ENCODE peak calls at places on chromosomes 11 and 22, in seven cellular contexts. One of them, this sample, is unnamed.

GRCh38 chr11:6531267-6531752 is 34.2 kb downstream of the DNHD1 start:
- DNase-seq in PC-9: no peak
- DNase-seq in upper lobe of right lung: no peak
- DNase-seq in sigmoid colon: no peak
- DNase-seq in body of pancreas: no peak
- DNase-seq in neural progenitor cell: peak; percentile 59
- DNase-seq in MM.1S: no peak
- DNase-seq in this sample: no peak

GRCh38 chr11:72813740-72814138 is 472 bp upstream of the ATG16L2 start:
- DNase-seq in neural progenitor cell: peak; percentile 82
- DNase-seq in sigmoid colon: peak; percentile 92
- DNase-seq in PC-9: peak; percentile 64
- DNase-seq in body of pancreas: peak; percentile 81
- DNase-seq in upper lobe of right lung: peak; percentile 95
- DNase-seq in MM.1S: peak; percentile 86
- DNase-seq in this sample: no peak

GRCh38 chr22:33747576-33748180 is 172.6 kb downstream of the LARGE1 start:
- DNase-seq in PC-9: no peak
- DNase-seq in sigmoid colon: no peak
- DNase-seq in MM.1S: peak; percentile 7
- DNase-seq in body of pancreas: no peak
- DNase-seq in neural progenitor cell: no peak
- DNase-seq in upper lobe of right lung: no peak
- DNase-seq in this sample: no peak

GRCh38 chr11:110279881-110280280 is 16.5 kb downstream of the RDX start:
- DNase-seq in sigmoid colon: no peak
- DNase-seq in neural progenitor cell: no peak
- DNase-seq in PC-9: no peak
- DNase-seq in body of pancreas: no peak
- DNase-seq in upper lobe of right lung: no peak
- DNase-seq in MM.1S: no peak
- DNase-seq in this sample: no peak

GRCh38 chr22:49448546-49448945 is 379.1 kb downstream of the BRD1 start:
- DNase-seq in PC-9: no peak
- DNase-seq in body of pancreas: no peak
- DNase-seq in neural progenitor cell: no peak
- DNase-seq in upper lobe of right lung: no peak
- DNase-seq in sigmoid colon: no peak
- DNase-seq in MM.1S: no peak
- DNase-seq in this sample: no peak

GRCh38 chr11:69352715-69353325 is 58.9 kb downstream of the MYEOV start:
- DNase-seq in PC-9: peak; percentile 91
- DNase-seq in neural progenitor cell: no peak
- DNase-seq in sigmoid colon: no peak
- DNase-seq in body of pancreas: no peak
- DNase-seq in upper lobe of right lung: no peak
- DNase-seq in MM.1S: no peak
- DNase-seq in this sample: no peak

GRCh38 chr22:38201371-38201717 is 450 bp upstream of the MAFF start:
- DNase-seq in neural progenitor cell: peak; percentile 27
- DNase-seq in MM.1S: no peak
- DNase-seq in upper lobe of right lung: no peak
- DNase-seq in sigmoid colon: no peak
- DNase-seq in body of pancreas: no peak
- DNase-seq in PC-9: no peak
- DNase-seq in this sample: peak; percentile 82

GRCh38 chr11:76496174-76496573 is 51.4 kb downstream of the EMSY start:
- DNase-seq in sigmoid colon: no peak
- DNase-seq in PC-9: no peak
- DNase-seq in upper lobe of right lung: no peak
- DNase-seq in body of pancreas: no peak
- DNase-seq in neural progenitor cell: no peak
- DNase-seq in MM.1S: no peak
- DNase-seq in this sample: no peak

GRCh38 chr11:73412308-73412707 is 36.1 kb downstream of the RELT start:
- DNase-seq in sigmoid colon: no peak
- DNase-seq in upper lobe of right lung: no peak
- DNase-seq in PC-9: no peak
- DNase-seq in neural progenitor cell: no peak
- DNase-seq in MM.1S: no peak
- DNase-seq in body of pancreas: no peak
- DNase-seq in this sample: no peak

GRCh38 chr22:49433717-49434611 is 393.7 kb downstream of the BRD1 start:
- DNase-seq in neural progenitor cell: peak; percentile 35
- DNase-seq in MM.1S: no peak
- DNase-seq in body of pancreas: no peak
- DNase-seq in upper lobe of right lung: no peak
- DNase-seq in PC-9: no peak
- DNase-seq in sigmoid colon: no peak
- DNase-seq in this sample: peak; percentile 54

GRCh38 chr11:19703211-19703610 is 9.4 kb upstream of the NAV2 start:
- DNase-seq in upper lobe of right lung: no peak
- DNase-seq in MM.1S: no peak
- DNase-seq in sigmoid colon: peak; percentile 87
- DNase-seq in neural progenitor cell: no peak
- DNase-seq in PC-9: no peak
- DNase-seq in body of pancreas: no peak
- DNase-seq in this sample: no peak

GRCh38 chr22:43088979-43089717 is at the start of gene TTLL1:
- DNase-seq in body of pancreas: peak; percentile 87
- DNase-seq in MM.1S: peak; percentile 92
- DNase-seq in neural progenitor cell: peak; percentile 94
- DNase-seq in sigmoid colon: peak; percentile 91
- DNase-seq in upper lobe of right lung: peak; percentile 96
- DNase-seq in PC-9: peak; percentile 85
- DNase-seq in this sample: peak; percentile 95

GRCh38 chr11:12539570-12539969 is 134.7 kb upstream of the TEAD1 start:
- DNase-seq in upper lobe of right lung: no peak
- DNase-seq in MM.1S: no peak
- DNase-seq in neural progenitor cell: no peak
- DNase-seq in PC-9: peak; percentile 53
- DNase-seq in sigmoid colon: no peak
- DNase-seq in body of pancreas: no peak
- DNase-seq in this sample: no peak

GRCh38 chr11:96279421-96280290 is 63.3 kb downstream of the MAML2 start:
- DNase-seq in PC-9: peak; percentile 80
- DNase-seq in sigmoid colon: no peak
- DNase-seq in upper lobe of right lung: no peak
- DNase-seq in MM.1S: no peak
- DNase-seq in neural progenitor cell: no peak
- DNase-seq in body of pancreas: no peak
- DNase-seq in this sample: no peak

DNA sequence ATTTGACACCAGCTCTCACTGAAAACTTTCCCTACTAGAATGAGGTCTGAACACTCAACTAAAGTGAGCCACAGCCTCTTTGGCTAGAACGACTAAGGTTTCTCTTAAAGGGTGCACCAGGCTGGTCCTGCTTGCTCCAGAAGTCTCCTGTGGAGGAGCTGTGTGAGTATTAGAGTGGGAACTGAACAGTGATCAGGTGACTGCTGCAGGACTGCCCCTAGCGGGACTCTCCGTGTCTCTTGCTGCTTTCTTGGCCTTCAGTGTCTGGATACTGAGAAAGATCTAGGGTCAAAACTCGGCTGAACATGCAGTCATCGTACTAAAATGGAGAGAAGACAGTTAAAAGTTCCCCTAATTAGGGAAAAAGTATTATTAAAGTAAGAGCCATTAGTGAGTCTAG is 34.6 kb downstream of the FAM118A start:
- DNase-seq in MM.1S: no peak
- DNase-seq in upper lobe of right lung: no peak
- DNase-seq in PC-9: no peak
- DNase-seq in sigmoid colon: no peak
- DNase-seq in body of pancreas: no peak
- DNase-seq in neural progenitor cell: peak; percentile 48
- DNase-seq in this sample: no peak
- TF ChIP-seq CTCF in MM.1S: no peak
- TF ChIP-seq CTCF in upper lobe of right lung: no peak
- TF ChIP-seq CTCF in PC-9: no peak
- TF ChIP-seq CTCF in sigmoid colon: no peak
- TF ChIP-seq CTCF in body of pancreas: no peak
- TF ChIP-seq CTCF in neural progenitor cell: peak; percentile 32
- TF ChIP-seq CTCF in this sample: no peak

DNA sequence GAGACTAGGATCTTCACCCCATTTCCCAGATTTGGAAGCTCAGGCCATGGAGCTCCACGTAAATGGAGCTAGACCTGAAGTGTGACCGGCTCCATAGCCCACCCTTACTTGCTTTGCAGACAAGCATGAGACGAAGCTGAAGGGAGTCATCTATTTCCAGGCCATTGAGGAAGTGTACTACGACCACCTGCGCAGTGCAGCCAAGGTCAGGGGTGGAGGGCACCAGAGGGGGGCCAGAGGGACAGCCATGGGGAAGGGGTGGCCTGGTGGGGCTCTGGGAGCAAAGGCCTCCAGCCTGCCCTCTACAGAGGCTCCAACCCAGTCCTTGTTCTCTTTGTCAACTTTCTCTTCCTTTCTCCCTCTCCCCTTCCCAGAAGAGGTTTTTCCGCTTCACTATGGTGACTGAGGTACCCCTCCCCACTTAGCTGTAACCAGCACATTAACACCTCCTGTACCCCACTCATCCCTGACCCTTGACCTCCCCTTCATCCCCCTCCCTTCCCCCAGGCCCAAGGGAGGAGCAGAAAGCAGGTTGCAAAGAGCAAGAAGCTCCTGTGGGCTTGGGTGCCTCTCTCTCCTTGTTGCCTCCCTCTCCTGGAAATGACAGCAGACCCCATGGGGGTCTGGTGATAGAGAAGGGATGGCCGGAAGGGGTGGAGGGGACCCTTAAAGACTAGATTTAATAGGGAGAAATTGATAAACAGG is 23.8 kb downstream of the TREH start:
- DNase-seq in MM.1S: no peak
- DNase-seq in body of pancreas: no peak
- DNase-seq in neural progenitor cell: no peak
- DNase-seq in PC-9: no peak
- DNase-seq in upper lobe of right lung: no peak
- DNase-seq in sigmoid colon: no peak
- DNase-seq in this sample: peak; percentile 32
- H3K36me3 ChIP-seq in MM.1S: no peaks in the 10 kb centered on the region
- H3K36me3 ChIP-seq in body of pancreas: no peaks in the 10 kb centered on the region
- H3K36me3 ChIP-seq in neural progenitor cell: no peaks in the 10 kb centered on the region
- H3K36me3 ChIP-seq in PC-9: peaks cover 4% of the 10 kb centered on the region
- H3K36me3 ChIP-seq in upper lobe of right lung: peaks cover 63% of the 10 kb centered on the region
- H3K36me3 ChIP-seq in sigmoid colon: peaks cover 72% of the 10 kb centered on the region
- H3K36me3 ChIP-seq in this sample: peaks cover 39% of the 10 kb centered on the region

GRCh38 chr11:115500547-115501503 is 3.4 kb downstream of the CADM1 start:
- DNase-seq in MM.1S: peak; percentile 10
- DNase-seq in neural progenitor cell: peak; percentile 25
- DNase-seq in PC-9: no peak
- DNase-seq in sigmoid colon: no peak
- DNase-seq in upper lobe of right lung: no peak
- DNase-seq in body of pancreas: no peak
- DNase-seq in this sample: no peak

GRCh38 chr11:115502636-115503082 is 1.6 kb downstream of the CADM1 start:
- DNase-seq in neural progenitor cell: no peak
- DNase-seq in PC-9: no peak
- DNase-seq in MM.1S: no peak
- DNase-seq in upper lobe of right lung: no peak
- DNase-seq in sigmoid colon: no peak
- DNase-seq in body of pancreas: peak; percentile 17
- DNase-seq in this sample: no peak

GRCh38 chr11:115501504-115501894 is 2.7 kb downstream of the CADM1 start:
- DNase-seq in upper lobe of right lung: no peak
- DNase-seq in sigmoid colon: no peak
- DNase-seq in MM.1S: no peak
- DNase-seq in body of pancreas: no peak
- DNase-seq in neural progenitor cell: peak; percentile 16
- DNase-seq in PC-9: no peak
- DNase-seq in this sample: no peak

GRCh38 chr11:115503083-115503885 is 931 bp downstream of the CADM1 start:
- DNase-seq in neural progenitor cell: peak; percentile 85
- DNase-seq in body of pancreas: peak; percentile 55
- DNase-seq in upper lobe of right lung: peak; percentile 90
- DNase-seq in PC-9: no peak
- DNase-seq in sigmoid colon: peak; percentile 81
- DNase-seq in MM.1S: peak; percentile 79
- DNase-seq in this sample: peak; percentile 90

DNA sequence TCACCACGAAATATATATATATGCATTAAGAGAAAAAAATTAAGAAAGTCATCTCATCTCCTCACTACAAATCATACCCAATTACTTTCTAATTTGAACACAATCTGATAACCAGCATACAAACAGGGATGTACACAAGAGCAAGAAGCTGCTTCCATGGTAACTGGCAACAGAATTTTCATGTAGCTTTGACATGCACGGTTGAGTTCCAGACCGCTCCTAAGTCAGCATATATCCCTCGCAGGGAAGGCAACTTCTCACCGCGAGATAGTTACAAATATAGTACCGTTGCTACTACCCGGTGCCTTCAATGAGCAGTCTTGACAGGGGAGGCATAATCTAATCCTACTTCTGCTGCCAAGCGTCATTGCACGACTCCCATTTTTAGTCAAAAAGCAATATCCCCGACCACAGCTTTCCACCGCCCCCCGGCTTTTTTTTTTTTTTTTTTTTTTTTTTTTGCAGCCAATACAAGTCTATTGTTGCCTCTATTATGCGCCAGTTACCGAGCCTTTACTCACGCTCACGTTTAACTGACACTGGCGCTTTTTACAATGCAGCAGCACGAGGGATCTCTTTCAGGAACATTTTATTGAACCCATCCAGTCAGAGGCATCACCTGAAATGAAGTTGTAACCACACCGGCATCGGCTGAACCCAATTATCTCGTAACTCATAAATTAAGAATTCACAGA is 2.2 kb downstream of the CADM1 start:
- DNase-seq in body of pancreas: no peak
- DNase-seq in sigmoid colon: no peak
- DNase-seq in PC-9: no peak
- DNase-seq in MM.1S: peak; percentile 81
- DNase-seq in upper lobe of right lung: no peak
- DNase-seq in neural progenitor cell: peak; percentile 53
- DNase-seq in this sample: no peak
- H3K27ac ChIP-seq in body of pancreas: no peak overlapping the region
- H3K27ac ChIP-seq in sigmoid colon: peak overlapping the region; percentile 71
- H3K27ac ChIP-seq in PC-9: no peak overlapping the region
- H3K27ac ChIP-seq in MM.1S: peak overlapping the region; percentile 85
- H3K27ac ChIP-seq in upper lobe of right lung: no peak overlapping the region
- H3K27ac ChIP-seq in neural progenitor cell: no peak overlapping the region
- H3K27ac ChIP-seq in this sample: no peak overlapping the region

GRCh38 chr11:57764527-57764926 is 2.9 kb downstream of the CTNND1 start:
- DNase-seq in upper lobe of right lung: no peak
- DNase-seq in sigmoid colon: no peak
- DNase-seq in MM.1S: no peak
- DNase-seq in PC-9: no peak
- DNase-seq in neural progenitor cell: no peak
- DNase-seq in body of pancreas: no peak
- DNase-seq in this sample: no peak

GRCh38 chr11:57764972-57765371 is 3.4 kb downstream of the CTNND1 start:
- DNase-seq in neural progenitor cell: no peak
- DNase-seq in PC-9: no peak
- DNase-seq in body of pancreas: no peak
- DNase-seq in upper lobe of right lung: no peak
- DNase-seq in MM.1S: no peak
- DNase-seq in sigmoid colon: no peak
- DNase-seq in this sample: no peak

GRCh38 chr11:57762235-57762866 is 749 bp downstream of the CTNND1 start:
- DNase-seq in PC-9: no peak
- DNase-seq in MM.1S: no peak
- DNase-seq in sigmoid colon: no peak
- DNase-seq in upper lobe of right lung: no peak
- DNase-seq in body of pancreas: peak; percentile 36
- DNase-seq in neural progenitor cell: peak; percentile 35
- DNase-seq in this sample: no peak

GRCh38 chr11:57761301-57762234 is at the start of gene CTNND1:
- DNase-seq in MM.1S: no peak
- DNase-seq in neural progenitor cell: peak; percentile 93
- DNase-seq in body of pancreas: peak; percentile 90
- DNase-seq in PC-9: peak; percentile 96
- DNase-seq in upper lobe of right lung: peak; percentile 82
- DNase-seq in sigmoid colon: peak; percentile 97
- DNase-seq in this sample: peak; percentile 92

GRCh38 chr11:57763568-57763967 is 2.0 kb downstream of the CTNND1 start:
- DNase-seq in sigmoid colon: no peak
- DNase-seq in upper lobe of right lung: no peak
- DNase-seq in neural progenitor cell: peak; percentile 55
- DNase-seq in PC-9: peak; percentile 47
- DNase-seq in MM.1S: no peak
- DNase-seq in body of pancreas: no peak
- DNase-seq in this sample: no peak
- TF ChIP-seq CTCF in sigmoid colon: peak; percentile 47
- TF ChIP-seq CTCF in upper lobe of right lung: peak; percentile 35
- TF ChIP-seq CTCF in neural progenitor cell: peak; percentile 48
- TF ChIP-seq CTCF in PC-9: peak; percentile 55
- TF ChIP-seq CTCF in MM.1S: no peak
- TF ChIP-seq CTCF in body of pancreas: no peak
- TF ChIP-seq CTCF in this sample: peak; percentile 21

This sample was measured in kidney.